ENCODE peak calls at places on chromosomes 12 and 14, in six cellular contexts. O is DMS53, H is GDM1, R is NCI-H2081, X is pulmonary artery endothelial cell, P is amniotic epithelial cell. A is an unnamed sample.

GRCh38 chr12:25701290-25701689 is 148.2 kb upstream of the LMNTD1 start:
- DNase-seq in O (peak), H (no peak), R (no peak), X (no peak), P (peak), A (no peak)

GRCh38 chr14:31297701-31298344 is 90.2 kb upstream of the HECTD1 start:
- DNase-seq in O (no peak), H (no peak), R (no peak), X (no peak), P (peak), A (no peak)

GRCh38 chr12:59381106-59381505 is 214.7 kb upstream of the SLC16A7 start:
- DNase-seq in O (no peak), H (no peak), R (no peak), X (no peak), P (no peak), A (no peak)

GRCh38 chr12:40825156-40825555 is 132.9 kb downstream of the CNTN1 start:
- DNase-seq in O (no peak), H (no peak), R (no peak), X (no peak), P (no peak), A (no peak)

GRCh38 chr12:128606538-128606937 is 217.2 kb downstream of the SLC15A4 start:
- DNase-seq in O (no peak), H (no peak), R (no peak), X (no peak), P (no peak), A (no peak)

GRCh38 chr12:86264451-86265328 is 8.5 kb upstream of the MGAT4C start:
- DNase-seq in O (peak), H (no peak), R (peak), X (no peak), P (no peak), A (no peak)

GRCh38 chr12:2813573-2814185 is 1.2 kb downstream of the ITFG2 start:
- DNase-seq in O (peak), H (peak), R (peak), X (peak), P (peak), A (no peak)

GRCh38 chr12:50147281-50147680 is 19.9 kb downstream of the CERS5 start:
- DNase-seq in O (no peak), H (no peak), R (no peak), X (no peak), P (no peak), A (no peak)

GRCh38 chr12:123696209-123696608 is 15.9 kb upstream of the ATP6V0A2 start:
- DNase-seq in O (no peak), H (no peak), R (peak), X (no peak), P (no peak), A (no peak)

GRCh38 chr14:50051106-50051505 is 65.3 kb downstream of the VCPKMT start:
- DNase-seq in O (no peak), H (no peak), R (no peak), X (no peak), P (no peak), A (no peak)

GRCh38 chr14:20657216-20658211 is 16.0 kb upstream of the OR6S1 start:
- DNase-seq in O (no peak), H (no peak), R (no peak), X (no peak), P (no peak), A (peak)

GRCh38 chr12:96237035-96237434 is 42.9 kb downstream of the ELK3 start:
- DNase-seq in O (no peak), H (no peak), R (no peak), X (no peak), P (no peak), A (no peak)

GRCh38 chr14:34930591-34931069 is 52.2 kb upstream of the SRP54 start:
- DNase-seq in O (no peak), H (no peak), R (no peak), X (no peak), P (no peak), A (no peak)

GRCh38 chr12:123958462-123958861 is 14.2 kb downstream of the CCDC92 start:
- DNase-seq in O (no peak), H (no peak), R (no peak), X (no peak), P (no peak), A (no peak)

GRCh38 chr14:27367345-27367744 is 769.5 kb upstream of the NOVA1 start:
- DNase-seq in O (no peak), H (no peak), R (no peak), X (no peak), P (no peak), A (no peak)

GRCh38 chr12:5200276-5201087 is 156.8 kb downstream of the KCNA5 start:
- DNase-seq in O (peak), H (no peak), R (peak), X (no peak), P (no peak), A (no peak)

GRCh38 chr12:53950441-53950781 is 4.3 kb upstream of the HOXC12 start:
- DNase-seq in O (no peak), H (no peak), R (no peak), X (no peak), P (no peak), A (no peak)

GRCh38 chr14:74919421-74920165 is 3.5 kb downstream of the RPS6KL1 start:
- DNase-seq in O (no peak), H (no peak), R (no peak), X (no peak), P (peak), A (no peak)

GRCh38 chr12:113762155-113762848 is 203.8 kb downstream of the RBM19 start:
- DNase-seq in O (peak), H (no peak), R (no peak), X (no peak), P (no peak), A (no peak)

GRCh38 chr14:68112456-68112855 is 292.9 kb downstream of the RAD51B start:
- DNase-seq in O (no peak), H (no peak), R (no peak), X (no peak), P (no peak), A (no peak)

GRCh38 chr12:13000616-13000934 is 510 bp upstream of the HEBP1 start:
- DNase-seq in O (peak), H (no peak), R (peak), X (no peak), P (peak), A (no peak)

GRCh38 chr12:68367136-68367535 is 35.0 kb upstream of the MDM1 start:
- DNase-seq in O (peak), H (no peak), R (no peak), X (no peak), P (no peak), A (no peak)

GRCh38 chr14:101476931-101477553 is 84.3 kb upstream of the DIO3 start:
- DNase-seq in O (no peak), H (no peak), R (no peak), X (no peak), P (no peak), A (no peak)